ENCODE peak calls at places on chromosome 15, in five cellular contexts. W, U, E, Y and Z are unnamed samples.

GRCh38 chr15:93982226-93982641 is 249.1 kb upstream of the MCTP2 start:
- DNase-seq in U (no peak), E (no peak), W (no peak), Y (no peak), Z (no peak)

GRCh38 chr15:77565516-77565915 is 67.2 kb downstream of the LINGO1 start:
- DNase-seq in Y (no peak), E (no peak), W (no peak), U (no peak), Z (no peak)

GRCh38 chr15:77060560-77060959 is 10.3 kb downstream of the TSPAN3 start:
- DNase-seq in E (no peak), U (no peak), W (no peak), Y (no peak), Z (no peak)

GRCh38 chr15:34754674-34755418 is at the start of gene GJD2:
- DNase-seq in W (peak), Y (no peak), E (no peak), U (no peak), Z (no peak)

GRCh38 chr15:63553388-63553791 is 43.8 kb upstream of the FBXL22 start:
- DNase-seq in U (peak), Y (peak), E (no peak), W (no peak), Z (no peak)

GRCh38 chr15:59388670-59389069 is 16.0 kb upstream of the MYO1E start:
- DNase-seq in W (peak), Y (no peak), E (no peak), U (no peak), Z (no peak)

GRCh38 chr15:27638950-27639349 is 460.2 kb downstream of the OCA2 start:
- DNase-seq in E (no peak), W (no peak), U (no peak), Y (no peak), Z (no peak)

GRCh38 chr15:40562691-40563090 is 2.2 kb downstream of the CCDC32 start:
- DNase-seq in Y (no peak), U (no peak), W (no peak), E (no peak), Z (no peak)

GRCh38 chr15:49742381-49742780 is 121.5 kb downstream of the DTWD1 start:
- DNase-seq in E (no peak), U (no peak), Y (no peak), W (no peak), Z (no peak)

GRCh38 chr15:52529289-52529929 is 729 bp upstream of the MYO5A start:
- DNase-seq in W (peak), U (no peak), E (peak), Y (no peak), Z (peak)

GRCh38 chr15:64806509-64806908 is 18.9 kb downstream of the PIF1 start:
- DNase-seq in Y (no peak), W (no peak), U (no peak), E (no peak), Z (no peak)

GRCh38 chr15:96325579-96326331 is 4.7 kb upstream of the NR2F2 start:
- DNase-seq in U (no peak), E (no peak), Y (no peak), W (no peak), Z (no peak)

GRCh38 chr15:39364721-39365120 is 216.2 kb upstream of the THBS1 start:
- DNase-seq in U (no peak), Y (no peak), W (no peak), E (no peak), Z (no peak)

GRCh38 chr15:77028451-77029165 is 33.7 kb downstream of the PSTPIP1 start:
- DNase-seq in E (peak), Y (no peak), U (no peak), W (no peak), Z (no peak)

GRCh38 chr15:89486726-89487050 is 9.7 kb downstream of the RHCG start:
- DNase-seq in W (peak), Y (no peak), U (no peak), E (peak), Z (peak)

GRCh38 chr15:68553994-68554715 is 24.6 kb upstream of the CORO2B start:
- DNase-seq in E (peak), U (peak), W (peak), Y (peak), Z (no peak)

GRCh38 chr15:60526127-60526616 is 47.2 kb upstream of the ICE2 start:
- DNase-seq in Y (no peak), U (no peak), E (no peak), W (no peak), Z (no peak)

GRCh38 chr15:68818671-68819450 is 1.8 kb downstream of the ANP32A start:
- DNase-seq in Y (no peak), E (peak), W (peak), U (no peak), Z (no peak)